ENCODE peak calls at places on chromosomes 5 and 9, in eight cellular contexts. A, T, P, V, R, K, X and H are unnamed samples. For H3K4me1, the result is how much of the 10 kb centered on the place peaks cover.

GRCh38 chr5:139394123-139394653 is 716 bp downstream of the PROB1 start:
- DNase-seq in A (peak), T (no peak), P (no peak), V (no peak), R (no peak), K (peak), X (no peak), H (no peak)

GRCh38 chr9:35517136-35517535 is 27.2 kb downstream of the RUSC2 start:
- DNase-seq in A (no peak), T (peak), P (no peak), V (no peak), R (no peak), K (no peak), X (no peak), H (no peak)

GRCh38 chr9:2127486-2127885 is 112.3 kb downstream of the SMARCA2 start:
- DNase-seq in A (no peak), T (no peak), P (no peak), V (no peak), R (no peak), K (no peak), X (no peak), H (no peak)

GRCh38 chr9:79446540-79447307 is 125.0 kb upstream of the TLE4 start:
- DNase-seq in A (no peak), T (no peak), P (no peak), V (no peak), R (no peak), K (no peak), X (no peak), H (no peak)

GRCh38 chr5:4205408-4205807 is 609.8 kb downstream of the IRX1 start:
- DNase-seq in A (no peak), T (no peak), P (no peak), V (no peak), R (no peak), K (no peak), X (no peak), H (no peak)

GRCh38 chr5:74464512-74465209 is 175.9 kb downstream of the ENC1 start:
- DNase-seq in A (no peak), T (no peak), P (no peak), V (no peak), R (no peak), K (no peak), X (no peak), H (no peak)

GRCh38 chr5:84384604-84385575 is at the start of gene EDIL3:
- DNase-seq in A (no peak), T (peak), P (no peak), V (peak), R (no peak), K (peak), X (peak), H (peak)

GRCh38 chr9:81979196-81979595 is 9.4 kb upstream of the SPATA31D1 start:
- DNase-seq in A (no peak), T (no peak), P (no peak), V (no peak), R (no peak), K (no peak), X (no peak), H (no peak)

GRCh38 chr9:132407196-132407595 is 556 bp upstream of the TTF1 start:
- DNase-seq in A (no peak), T (no peak), P (no peak), V (no peak), R (no peak), K (no peak), X (no peak), H (no peak)

GRCh38 chr5:16550316-16550952 is 66.4 kb downstream of the RETREG1 start:
- DNase-seq in A (peak), T (peak), P (peak), V (no peak), R (peak), K (peak), X (no peak), H (peak)

GRCh38 chr9:113541019-113541900 is 77.7 kb downstream of the RGS3 start:
- DNase-seq in A (no peak), T (peak), P (peak), V (no peak), R (peak), K (peak), X (no peak), H (no peak)
- TF ChIP-seq POLR2A in A (no peak), T (no peak), P (peak), V (no peak), R (peak), K (no peak), X (no peak), H (no peak)

DNA sequence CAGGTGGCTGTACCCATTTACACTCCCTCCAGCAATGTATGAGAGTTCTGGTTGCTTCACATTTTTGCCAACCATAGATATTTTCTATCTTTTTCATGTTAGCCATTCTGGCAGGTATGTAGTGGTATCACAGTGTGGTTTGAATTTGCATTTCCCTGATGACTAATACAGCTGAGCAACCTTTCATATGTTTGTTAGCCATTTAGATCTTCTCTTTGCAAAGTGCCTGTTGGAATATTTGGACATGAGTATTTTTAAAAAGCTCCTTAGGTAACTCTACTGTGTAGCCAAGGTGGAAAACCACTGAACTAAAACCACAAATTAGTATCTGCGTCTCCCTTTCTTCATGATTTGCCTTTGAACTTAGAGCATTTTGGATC is 31.9 kb downstream of the IRF1 start:
- DNase-seq in A (no peak), T (no peak), P (no peak), V (no peak), R (no peak), K (no peak), X (no peak), H (no peak)
- H3K4me1 ChIP-seq in A (under half), T (under half), P (under half), V (half or more), R (under half), K (under half), X (under half), H (under half)

GRCh38 chr9:97368964-97369363 is 42.9 kb upstream of the TDRD7 start:
- DNase-seq in A (no peak), T (no peak), P (no peak), V (no peak), R (no peak), K (no peak), X (no peak), H (no peak)
- TF ChIP-seq CTCF in A (no peak), T (no peak), P (no peak), V (no peak), R (no peak), K (no peak), X (no peak), H (no peak)

DNA sequence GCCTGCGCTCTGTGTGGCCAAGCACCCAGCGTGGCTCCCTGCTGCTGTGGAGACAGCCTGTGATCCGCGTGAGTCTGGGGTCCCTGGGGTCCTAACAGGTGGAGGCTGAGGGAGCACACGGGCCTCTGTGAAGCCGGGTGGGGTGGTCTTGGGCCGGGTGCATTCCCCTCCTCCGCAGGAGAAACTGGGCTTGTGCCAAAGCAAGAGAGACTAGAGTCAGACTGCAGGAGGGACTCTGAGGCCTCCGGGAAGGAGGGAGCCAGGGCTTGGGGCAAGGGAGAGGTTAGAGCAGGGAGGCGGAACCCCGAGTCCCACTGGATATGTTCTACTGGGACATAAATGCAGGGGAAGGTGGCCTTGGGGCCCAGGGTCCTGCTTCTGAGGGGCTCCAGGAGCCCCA is 10.5 kb downstream of the DNLZ start:
- DNase-seq in A (no peak), T (no peak), P (no peak), V (no peak), R (no peak), K (no peak), X (no peak), H (no peak)
- TF ChIP-seq POLR2A in A (no peak), T (no peak), P (no peak), V (no peak), R (no peak), K (no peak), X (no peak), H (no peak)